ENCODE peak calls at places on chromosome 18, in four cellular contexts. V, B, U and H are unnamed samples.

GRCh38 chr18:21163647-21164625 is 52.3 kb upstream of the ROCK1 start:
- DNase-seq in B (no peak), U (no peak), V (no peak), H (no peak)

GRCh38 chr18:2901405-2901989 is 54.7 kb downstream of the EMILIN2 start:
- DNase-seq in B (no peak), U (no peak), V (no peak), H (no peak)

GRCh38 chr18:67428148-67428547 is 88.4 kb downstream of the DSEL start:
- DNase-seq in V (no peak), U (no peak), B (no peak), H (no peak)

GRCh38 chr18:62329676-62330454 is 4.8 kb downstream of the TNFRSF11A start:
- DNase-seq in V (no peak), B (peak), U (no peak), H (no peak)

GRCh38 chr18:3466872-3467271 is 16.9 kb downstream of the TGIF1 start:
- DNase-seq in B (peak), V (no peak), U (no peak), H (peak)

GRCh38 chr18:158128-159036 is at the start of gene USP14:
- DNase-seq in U (peak), B (peak), V (peak), H (peak)

GRCh38 chr18:8814206-8814605 is 108.8 kb downstream of the MTCL1 start:
- DNase-seq in V (no peak), U (no peak), B (no peak), H (no peak)

GRCh38 chr18:36354989-36355388 is 57.5 kb downstream of the FHOD3 start:
- DNase-seq in V (no peak), B (no peak), U (no peak), H (no peak)

GRCh38 chr18:44502790-44503189 is 177.9 kb upstream of the SETBP1 start:
- DNase-seq in U (no peak), V (no peak), B (no peak), H (no peak)

GRCh38 chr18:9147440-9148238 is 11.1 kb downstream of the ANKRD12 start:
- DNase-seq in B (peak), U (no peak), V (no peak), H (peak)

GRCh38 chr18:26865557-26865956 is at the start of gene AQP4:
- DNase-seq in B (no peak), V (no peak), U (no peak), H (peak)

GRCh38 chr18:31512203-31512764 is 14.3 kb downstream of the DSG2 start:
- DNase-seq in B (peak), U (no peak), V (no peak), H (no peak)

GRCh38 chr18:66167829-66168463 is 417.1 kb downstream of the CDH7 start:
- DNase-seq in U (no peak), B (no peak), V (no peak), H (no peak)

GRCh38 chr18:46632401-46633089 is 24.5 kb downstream of the LOXHD1 start:
- DNase-seq in U (no peak), V (no peak), B (no peak), H (no peak)

GRCh38 chr18:74081966-74082365 is 65.7 kb downstream of the FBXO15 start:
- DNase-seq in B (no peak), V (no peak), U (no peak), H (no peak)

GRCh38 chr18:45332911-45333310 is 282.4 kb upstream of the SLC14A2 start:
- DNase-seq in B (no peak), U (no peak), V (no peak), H (no peak)

GRCh38 chr18:72544092-72544886 is at the start of gene CBLN2:
- DNase-seq in U (peak), B (peak), V (no peak), H (peak)

GRCh38 chr18:78767648-78768071 is 212.0 kb upstream of the SALL3 start:
- DNase-seq in V (no peak), U (no peak), B (no peak), H (no peak)

GRCh38 chr18:59228361-59228760 is 8.4 kb downstream of the GRP start:
- DNase-seq in V (no peak), B (no peak), U (no peak), H (no peak)

GRCh38 chr18:7789853-7790552 is 222.9 kb downstream of the PTPRM start:
- DNase-seq in B (peak), V (peak), U (peak), H (peak)

GRCh38 chr18:11861583-11862288 is 10.5 kb downstream of the CHMP1B start:
- DNase-seq in U (no peak), B (no peak), V (no peak), H (no peak)

GRCh38 chr18:12811191-12811950 is 72.7 kb downstream of the PTPN2 start:
- DNase-seq in V (no peak), U (no peak), B (no peak), H (no peak)

GRCh38 chr18:13548106-13548819 is 178.1 kb downstream of the FAM210A start:
- DNase-seq in U (no peak), B (peak), V (no peak), H (no peak)

GRCh38 chr18:45169610-45170009 is 445.7 kb upstream of the SLC14A2 start:
- DNase-seq in V (no peak), B (no peak), U (no peak), H (no peak)

GRCh38 chr18:52343731-52344340 is 3.8 kb downstream of the DCC start:
- DNase-seq in U (no peak), V (no peak), B (no peak), H (no peak)

GRCh38 chr18:11089931-11090715 is 59.2 kb downstream of the PIEZO2 start:
- DNase-seq in B (no peak), V (no peak), U (no peak), H (no peak)

DNA sequence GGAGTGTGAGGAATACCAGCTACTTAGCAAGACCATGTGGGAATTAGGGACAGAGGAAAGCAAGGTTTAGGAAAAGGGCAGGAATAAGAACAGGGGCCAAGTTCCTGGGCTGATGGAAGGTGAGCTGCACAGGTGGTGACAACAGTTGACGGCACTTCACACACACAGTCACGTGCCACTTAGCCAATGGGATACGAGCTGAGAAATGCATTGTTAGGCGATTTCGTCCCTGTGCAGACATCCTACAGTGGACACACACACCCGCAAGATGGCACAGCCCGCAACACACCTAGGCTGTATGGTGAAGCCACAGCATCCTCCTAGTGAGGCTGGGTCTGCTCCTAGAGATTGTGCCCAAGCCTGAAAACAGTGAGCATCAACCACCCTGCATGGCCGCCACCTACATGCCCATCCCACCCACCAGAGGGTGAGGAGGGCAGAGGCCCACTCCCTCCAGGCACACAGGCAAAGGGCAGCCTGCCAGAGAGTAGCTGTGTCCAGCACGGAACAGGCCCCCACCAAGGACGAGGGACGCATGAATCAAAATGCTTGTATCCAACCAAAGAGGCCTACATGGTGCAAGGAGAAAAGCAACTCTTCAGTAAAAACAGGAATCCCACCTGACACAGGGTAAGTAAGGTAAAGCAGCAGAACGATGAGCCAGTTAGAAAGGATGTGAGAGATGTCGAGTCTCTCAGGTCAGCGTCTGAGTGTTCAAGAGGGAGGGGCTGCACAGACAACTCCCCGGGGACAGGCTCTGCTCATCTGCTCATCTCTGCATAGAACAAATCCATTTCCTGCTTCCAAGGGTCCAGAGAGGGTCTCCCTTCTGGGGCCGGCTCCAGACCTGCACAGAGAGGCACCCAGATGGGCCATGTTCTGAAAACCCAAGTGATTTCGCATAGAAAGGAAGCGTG is 51.3 kb downstream of the ZNF516 start:
- DNase-seq in U (no peak), V (no peak), B (no peak), H (no peak)
- H3K23ac ChIP-seq in U (peak), V (no peak), B (no peak), H (no peak)

GRCh38 chr18:58223717-58224424 is 179.8 kb downstream of the NEDD4L start:
- DNase-seq in V (no peak), B (peak), U (no peak), H (no peak)

GRCh38 chr18:58226476-58226875 is 182.4 kb downstream of the NEDD4L start:
- DNase-seq in U (no peak), V (no peak), B (no peak), H (no peak)

GRCh38 chr18:58227361-58227930 is 183.4 kb downstream of the NEDD4L start:
- DNase-seq in V (no peak), B (no peak), U (no peak), H (no peak)

GRCh38 chr18:58224425-58224750 is 180.4 kb downstream of the NEDD4L start:
- DNase-seq in B (no peak), V (no peak), U (no peak), H (no peak)

DNA sequence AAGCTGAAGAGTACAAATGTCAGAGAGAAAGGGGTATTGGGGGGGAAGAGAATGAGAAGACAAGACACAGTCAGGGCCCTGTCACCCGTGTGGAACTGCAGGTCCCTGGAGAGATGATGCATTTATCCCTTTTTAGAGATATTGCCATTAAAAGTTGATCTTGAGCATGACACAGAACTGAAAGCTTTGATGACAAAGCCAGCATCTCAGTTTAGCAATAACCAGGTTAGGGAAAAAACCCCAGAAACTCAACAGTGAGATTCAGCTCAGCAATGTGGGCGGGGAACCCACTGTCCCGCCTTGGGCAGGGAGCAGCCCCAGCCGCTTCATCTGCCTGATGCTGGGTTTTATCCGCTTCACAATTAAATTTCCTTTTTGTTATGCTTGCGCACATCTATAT is 181.1 kb downstream of the NEDD4L start:
- DNase-seq in V (no peak), U (no peak), B (no peak), H (no peak)
- H3K4ac ChIP-seq in V (no peak), U (no peak), B (no peak), H (no peak)

GRCh38 chr18:23106575-23106974 is 28.7 kb upstream of the CABLES1 start:
- DNase-seq in V (no peak), B (peak), U (no peak), H (no peak)
- H3K27ac ChIP-seq in V (no peak), B (no peak), U (no peak), H (no peak)

DNA sequence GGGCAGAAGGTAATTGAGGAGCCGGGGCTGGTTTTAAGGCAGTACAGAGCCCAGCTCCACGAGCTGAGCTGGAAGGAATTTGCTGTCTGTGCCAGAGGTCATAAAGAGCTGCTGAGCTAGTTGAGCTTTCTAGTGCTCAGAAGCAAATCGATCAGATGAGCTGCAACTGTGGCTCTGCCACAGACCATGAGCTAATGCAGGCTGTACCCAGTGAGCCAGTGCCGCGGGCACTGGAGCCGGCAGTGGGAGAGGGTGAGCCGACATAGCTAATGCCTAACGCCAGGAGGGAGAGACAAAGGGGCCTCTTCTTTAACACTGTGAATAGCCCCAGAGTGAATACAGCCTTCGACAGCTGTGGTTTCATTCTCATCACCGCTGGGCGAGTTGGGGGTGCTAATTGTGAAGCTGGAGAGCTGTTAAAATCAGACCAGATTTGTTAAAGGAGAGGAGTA is 410.1 kb upstream of the TCF4 start:
- DNase-seq in U (peak), B (peak), V (no peak), H (peak)
- H3K23ac ChIP-seq in U (no peak), B (no peak), V (no peak), H (no peak)

GRCh38 chr18:48885266-48885950 is 65.4 kb downstream of the SMAD7 start:
- DNase-seq in V (no peak), U (no peak), B (no peak), H (no peak)

GRCh38 chr18:48882379-48882778 is 68.4 kb downstream of the SMAD7 start:
- DNase-seq in U (no peak), V (no peak), B (no peak), H (no peak)

GRCh38 chr18:48886520-48887293 is 64.1 kb downstream of the SMAD7 start:
- DNase-seq in B (no peak), U (no peak), V (no peak), H (no peak)

GRCh38 chr18:48885951-48886400 is 64.8 kb downstream of the SMAD7 start:
- DNase-seq in B (no peak), V (no peak), U (no peak), H (no peak)

GRCh38 chr18:48884306-48885235 is 66.2 kb downstream of the SMAD7 start:
- DNase-seq in V (no peak), B (no peak), U (no peak), H (no peak)
- H3K4ac ChIP-seq in V (no peak), B (no peak), U (no peak), H (no peak)

GRCh38 chr18:75269140-75269676 is 58.6 kb downstream of the TSHZ1 start:
- DNase-seq in V (no peak), B (no peak), U (no peak), H (no peak)
- H3K27ac ChIP-seq in V (no peak), B (no peak), U (no peak), H (no peak)